ENCODE peak calls at places on chromosomes 3 and 15, in six cellular contexts. One of them, this sample, is unnamed.

GRCh38 chr3:14297784-14298236 is 104.6 kb upstream of the SLC6A6 start:
- DNase-seq in right lobe of liver: no peak
- DNase-seq in GM12891: no peak
- DNase-seq in esophagus squamous epithelium: no peak
- DNase-seq in A549: no peak
- DNase-seq in adrenal gland: peak; percentile 49
- DNase-seq in this sample: no peak

GRCh38 chr15:34609658-34610057 is 26.2 kb upstream of the GOLGA8B start:
- DNase-seq in right lobe of liver: no peak
- DNase-seq in GM12891: no peak
- DNase-seq in esophagus squamous epithelium: no peak
- DNase-seq in A549: no peak
- DNase-seq in adrenal gland: no peak
- DNase-seq in this sample: no peak

GRCh38 chr3:63500196-63500595 is 152.3 kb upstream of the SNTN start:
- DNase-seq in right lobe of liver: no peak
- DNase-seq in GM12891: no peak
- DNase-seq in esophagus squamous epithelium: no peak
- DNase-seq in A549: no peak
- DNase-seq in adrenal gland: no peak
- DNase-seq in this sample: no peak

GRCh38 chr15:63492541-63493077 is 11.8 kb upstream of the USP3 start:
- DNase-seq in right lobe of liver: no peak
- DNase-seq in GM12891: no peak
- DNase-seq in esophagus squamous epithelium: no peak
- DNase-seq in A549: no peak
- DNase-seq in adrenal gland: no peak
- DNase-seq in this sample: no peak

GRCh38 chr3:141478139-141478538 is 8.7 kb upstream of the RASA2 start:
- DNase-seq in right lobe of liver: no peak
- DNase-seq in GM12891: no peak
- DNase-seq in esophagus squamous epithelium: no peak
- DNase-seq in A549: no peak
- DNase-seq in adrenal gland: no peak
- DNase-seq in this sample: no peak

GRCh38 chr3:130894873-130895330 is 1.0 kb downstream of the ATP2C1 start:
- DNase-seq in right lobe of liver: no peak
- DNase-seq in GM12891: no peak
- DNase-seq in esophagus squamous epithelium: no peak
- DNase-seq in A549: no peak
- DNase-seq in adrenal gland: no peak
- DNase-seq in this sample: no peak

GRCh38 chr15:61200626-61201025 is 28.5 kb downstream of the RORA start:
- DNase-seq in right lobe of liver: no peak
- DNase-seq in GM12891: no peak
- DNase-seq in esophagus squamous epithelium: no peak
- DNase-seq in A549: no peak
- DNase-seq in adrenal gland: no peak
- DNase-seq in this sample: no peak

GRCh38 chr3:52317178-52317577 is 1.1 kb downstream of the DNAH1 start:
- DNase-seq in right lobe of liver: no peak
- DNase-seq in GM12891: no peak
- DNase-seq in esophagus squamous epithelium: no peak
- DNase-seq in A549: no peak
- DNase-seq in adrenal gland: no peak
- DNase-seq in this sample: no peak

GRCh38 chr3:177571271-177571972 is 374.1 kb upstream of the TBL1XR1 start:
- DNase-seq in right lobe of liver: no peak
- DNase-seq in GM12891: no peak
- DNase-seq in esophagus squamous epithelium: no peak
- DNase-seq in A549: no peak
- DNase-seq in adrenal gland: no peak
- DNase-seq in this sample: no peak

GRCh38 chr3:23685484-23686258 is 120.1 kb upstream of the UBE2E1 start:
- DNase-seq in right lobe of liver: no peak
- DNase-seq in GM12891: no peak
- DNase-seq in esophagus squamous epithelium: peak; percentile 5
- DNase-seq in A549: peak; percentile 89
- DNase-seq in adrenal gland: peak; percentile 96
- DNase-seq in this sample: peak; percentile 75

GRCh38 chr15:68586274-68586961 is 7.6 kb downstream of the CORO2B start:
- DNase-seq in right lobe of liver: no peak
- DNase-seq in GM12891: no peak
- DNase-seq in esophagus squamous epithelium: no peak
- DNase-seq in A549: peak; percentile 68
- DNase-seq in adrenal gland: no peak
- DNase-seq in this sample: no peak

GRCh38 chr3:182682263-182683229 is 110.8 kb upstream of the ATP11B start:
- DNase-seq in right lobe of liver: peak; percentile 61
- DNase-seq in GM12891: peak; percentile 66
- DNase-seq in esophagus squamous epithelium: no peak
- DNase-seq in A549: peak; percentile 51
- DNase-seq in adrenal gland: no peak
- DNase-seq in this sample: peak; percentile 69

GRCh38 chr15:68812596-68813548 is 7.8 kb downstream of the ANP32A start:
- DNase-seq in right lobe of liver: no peak
- DNase-seq in GM12891: no peak
- DNase-seq in esophagus squamous epithelium: no peak
- DNase-seq in A549: no peak
- DNase-seq in adrenal gland: no peak
- DNase-seq in this sample: no peak

GRCh38 chr3:186385856-186386602 is 24.0 kb upstream of the DGKG start:
- DNase-seq in right lobe of liver: no peak
- DNase-seq in GM12891: no peak
- DNase-seq in esophagus squamous epithelium: no peak
- DNase-seq in A549: no peak
- DNase-seq in adrenal gland: no peak
- DNase-seq in this sample: no peak

GRCh38 chr15:78460737-78461136 is 22.7 kb downstream of the IREB2 start:
- DNase-seq in right lobe of liver: no peak
- DNase-seq in GM12891: no peak
- DNase-seq in esophagus squamous epithelium: no peak
- DNase-seq in A549: no peak
- DNase-seq in adrenal gland: no peak
- DNase-seq in this sample: no peak

GRCh38 chr3:116181159-116181558 is 264.1 kb downstream of the LSAMP start:
- DNase-seq in right lobe of liver: no peak
- DNase-seq in GM12891: no peak
- DNase-seq in esophagus squamous epithelium: no peak
- DNase-seq in A549: no peak
- DNase-seq in adrenal gland: no peak
- DNase-seq in this sample: no peak

GRCh38 chr15:63765338-63765737 is 68.4 kb downstream of the HERC1 start:
- DNase-seq in right lobe of liver: no peak
- DNase-seq in GM12891: no peak
- DNase-seq in esophagus squamous epithelium: no peak
- DNase-seq in A549: no peak
- DNase-seq in adrenal gland: no peak
- DNase-seq in this sample: no peak

DNA sequence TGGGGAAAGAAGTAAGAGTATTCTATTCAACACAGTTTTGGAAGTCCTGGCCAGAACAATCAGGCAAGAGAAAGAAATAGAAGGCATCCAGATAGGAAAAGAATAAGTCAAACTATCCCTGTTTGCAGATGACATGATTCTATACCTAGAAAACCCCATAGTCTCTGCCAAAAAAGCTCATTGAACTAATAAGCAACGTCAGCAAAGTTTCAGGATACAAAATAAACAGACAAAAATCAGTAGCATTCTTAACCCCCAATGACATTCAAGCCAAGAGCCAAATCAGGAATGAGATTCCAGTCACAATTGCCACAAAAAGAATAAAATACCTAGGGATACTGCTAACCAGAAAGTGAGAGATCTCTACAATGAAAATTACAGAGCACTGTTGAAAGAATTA is 99.4 kb upstream of the MITF start:
- DNase-seq in right lobe of liver: no peak
- DNase-seq in GM12891: no peak
- DNase-seq in esophagus squamous epithelium: no peak
- DNase-seq in A549: no peak
- DNase-seq in adrenal gland: no peak
- DNase-seq in this sample: no peak
- TF ChIP-seq POLR2A in right lobe of liver: no peak
- TF ChIP-seq POLR2A in GM12891: no peak
- TF ChIP-seq POLR2A in esophagus squamous epithelium: no peak
- TF ChIP-seq POLR2A in A549: no peak
- TF ChIP-seq POLR2A in adrenal gland: no peak
- TF ChIP-seq POLR2A in this sample: no peak

GRCh38 chr15:37072181-37072580 is 28.2 kb downstream of the MEIS2 start:
- DNase-seq in right lobe of liver: no peak
- DNase-seq in GM12891: no peak
- DNase-seq in esophagus squamous epithelium: no peak
- DNase-seq in A549: no peak
- DNase-seq in adrenal gland: no peak
- DNase-seq in this sample: no peak

GRCh38 chr15:37075777-37076176 is 24.6 kb downstream of the MEIS2 start:
- DNase-seq in right lobe of liver: no peak
- DNase-seq in GM12891: no peak
- DNase-seq in esophagus squamous epithelium: no peak
- DNase-seq in A549: no peak
- DNase-seq in adrenal gland: no peak
- DNase-seq in this sample: no peak

GRCh38 chr15:37070686-37071085 is 29.7 kb downstream of the MEIS2 start:
- DNase-seq in right lobe of liver: no peak
- DNase-seq in GM12891: no peak
- DNase-seq in esophagus squamous epithelium: no peak
- DNase-seq in A549: no peak
- DNase-seq in adrenal gland: no peak
- DNase-seq in this sample: no peak

GRCh38 chr15:37076543-37076942 is 23.8 kb downstream of the MEIS2 start:
- DNase-seq in right lobe of liver: no peak
- DNase-seq in GM12891: no peak
- DNase-seq in esophagus squamous epithelium: no peak
- DNase-seq in A549: no peak
- DNase-seq in adrenal gland: no peak
- DNase-seq in this sample: no peak

DNA sequence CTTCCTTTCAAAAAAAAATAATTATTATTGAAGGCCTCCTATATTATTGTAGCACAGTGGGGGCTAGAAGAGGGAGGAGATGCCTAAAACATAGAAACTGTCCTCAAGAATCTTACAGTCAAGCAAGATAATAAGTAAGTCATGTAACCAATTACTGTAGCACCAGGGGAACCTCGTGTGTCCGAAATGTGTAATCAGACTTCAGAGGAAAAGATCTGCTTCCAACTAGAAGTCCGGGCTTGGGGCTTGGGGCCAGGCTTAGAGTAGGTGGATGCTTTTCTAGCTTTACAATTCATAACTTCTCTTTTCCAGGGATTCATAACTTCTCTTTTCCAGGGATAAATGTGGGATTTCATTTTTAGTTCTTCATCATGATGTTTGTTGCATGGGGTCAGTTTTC is 29.2 kb downstream of the MEIS2 start:
- DNase-seq in right lobe of liver: no peak
- DNase-seq in GM12891: no peak
- DNase-seq in esophagus squamous epithelium: no peak
- DNase-seq in A549: no peak
- DNase-seq in adrenal gland: no peak
- DNase-seq in this sample: no peak
- TF ChIP-seq POLR2A in right lobe of liver: no peak
- TF ChIP-seq POLR2A in GM12891: no peak
- TF ChIP-seq POLR2A in esophagus squamous epithelium: no peak
- TF ChIP-seq POLR2A in A549: no peak
- TF ChIP-seq POLR2A in adrenal gland: no peak
- TF ChIP-seq POLR2A in this sample: no peak

DNA sequence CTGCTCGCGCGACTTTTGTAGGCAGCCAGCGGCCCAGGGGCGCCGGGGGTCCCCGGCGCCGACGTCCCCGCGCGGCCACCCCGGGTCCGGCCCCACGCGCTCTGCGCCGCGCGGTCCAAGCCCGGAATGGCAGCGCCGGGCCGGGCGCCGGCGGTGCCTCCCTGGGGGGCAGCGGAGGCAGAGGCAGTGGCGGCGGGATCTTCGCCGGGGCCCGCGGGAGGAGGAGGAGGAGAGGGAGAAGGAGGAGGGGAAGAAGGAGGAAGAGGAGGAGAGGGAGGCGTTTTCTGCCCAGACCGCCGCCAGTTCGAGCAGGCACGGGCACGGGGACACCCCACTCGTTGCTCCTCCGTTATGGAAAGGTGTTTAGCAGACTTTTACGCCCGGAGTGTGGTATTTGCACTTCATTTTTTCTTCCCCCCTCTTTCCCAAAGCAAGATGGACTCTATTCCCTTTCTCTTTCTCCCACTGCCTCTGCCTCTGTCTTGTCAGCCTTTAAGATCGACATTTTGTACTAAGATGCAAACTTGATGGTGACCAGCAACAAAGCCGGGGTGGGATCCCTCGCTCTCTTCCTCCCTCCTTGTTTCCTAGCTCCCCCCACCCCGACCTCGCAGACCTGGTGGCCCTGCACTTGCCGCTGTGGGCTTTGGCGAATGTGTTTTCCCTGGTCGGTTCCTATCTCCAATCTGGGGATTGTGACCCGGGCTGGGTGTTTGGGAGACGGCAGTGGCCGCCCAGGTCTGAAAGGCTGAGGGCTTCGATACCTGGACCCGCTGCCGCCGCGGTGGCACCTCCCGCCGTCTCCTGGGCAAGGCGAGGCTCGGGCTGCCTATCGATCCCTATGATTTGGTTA is 2.6 kb downstream of the BBX start:
- DNase-seq in right lobe of liver: peak; percentile 53
- DNase-seq in GM12891: peak; percentile 10
- DNase-seq in esophagus squamous epithelium: no peak
- DNase-seq in A549: no peak
- DNase-seq in adrenal gland: peak; percentile 39
- DNase-seq in this sample: peak; percentile 66
- TF ChIP-seq POLR2A in right lobe of liver: peak; percentile 3
- TF ChIP-seq POLR2A in GM12891: no peak
- TF ChIP-seq POLR2A in esophagus squamous epithelium: no peak
- TF ChIP-seq POLR2A in A549: no peak
- TF ChIP-seq POLR2A in adrenal gland: no peak
- TF ChIP-seq POLR2A in this sample: no peak

DNA sequence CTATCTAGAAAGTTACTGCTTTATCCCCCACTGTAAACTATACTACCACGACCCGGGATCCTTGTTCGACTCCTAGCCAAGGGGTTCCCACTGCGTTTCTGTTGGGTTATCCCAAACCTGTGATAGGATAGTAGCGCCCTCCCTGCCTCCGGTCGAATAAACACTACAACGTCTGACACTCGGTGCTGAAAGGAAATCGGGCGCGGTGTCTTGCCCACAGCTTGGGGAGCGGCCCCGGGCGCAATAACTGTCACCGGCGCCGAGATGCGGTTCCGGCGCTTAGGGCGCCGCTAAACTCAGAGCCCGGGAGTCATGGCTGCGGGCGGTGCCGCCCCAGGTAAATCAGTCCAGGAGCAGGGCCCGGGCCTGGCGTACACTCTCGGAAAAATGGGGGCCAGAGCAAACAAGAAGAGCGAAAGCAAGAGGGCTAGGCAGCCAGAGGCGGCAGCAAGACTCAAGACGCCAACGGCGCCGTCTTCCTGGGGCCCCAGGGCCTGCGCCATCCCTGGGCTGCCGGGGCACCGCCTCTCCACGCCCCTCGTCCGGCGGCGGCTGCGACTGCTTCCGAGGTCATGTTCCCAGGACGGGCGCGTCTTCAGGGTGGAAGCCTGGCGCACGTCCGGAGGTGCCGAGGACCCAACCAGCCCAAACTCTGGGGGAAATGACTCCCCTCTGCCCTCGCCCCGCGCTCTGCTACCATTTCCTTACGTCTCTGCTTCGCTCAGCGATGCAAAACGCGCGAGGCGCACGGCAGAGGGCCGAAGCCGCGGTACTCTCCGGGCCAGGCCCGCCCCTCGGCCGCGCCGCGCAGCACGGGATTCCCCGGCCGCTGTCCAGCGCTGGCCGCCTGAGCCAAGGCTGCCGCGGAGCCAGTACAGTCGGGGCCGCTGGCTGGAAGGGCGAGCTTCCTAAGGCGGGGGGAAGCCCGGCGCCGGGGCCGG is at the start of gene DUT:
- DNase-seq in right lobe of liver: peak; percentile 91
- DNase-seq in GM12891: peak; percentile 58
- DNase-seq in esophagus squamous epithelium: peak; percentile 25
- DNase-seq in A549: peak; percentile 25
- DNase-seq in adrenal gland: peak; percentile 84
- DNase-seq in this sample: peak; percentile 81
- TF ChIP-seq POLR2A in right lobe of liver: peak; percentile 78
- TF ChIP-seq POLR2A in GM12891: peak; percentile 84
- TF ChIP-seq POLR2A in esophagus squamous epithelium: no peak
- TF ChIP-seq POLR2A in A549: peak; percentile 93
- TF ChIP-seq POLR2A in adrenal gland: peak; percentile 69
- TF ChIP-seq POLR2A in this sample: peak; percentile 65